ENCODE peak calls at places on chromosomes 7 and 10, in six cellular contexts. M is fibroblast of lung, A is heart left ventricle, Y is psoas muscle, L is Caco-2, N is nephron progenitor cell. Z is an unnamed sample.

GRCh38 chr10:33115720-33116119 is 157.7 kb upstream of the ITGB1 start:
- DNase-seq in N (no peak), A (no peak), M (peak; percentile 81), Y (no peak), L (no peak), Z (no peak)

GRCh38 chr10:6535365-6535764 is 44.7 kb downstream of the PRKCQ start:
- DNase-seq in M (no peak), Y (no peak), A (no peak), N (no peak), L (no peak), Z (no peak)

GRCh38 chr10:61901829-61902447 is 439 bp downstream of the ARID5B start:
- DNase-seq in Y (no peak), M (peak; percentile 45), L (peak; percentile 37), A (no peak), N (peak; percentile 12), Z (no peak)

GRCh38 chr7:133846203-133846945 is 280.8 kb upstream of the LRGUK start:
- DNase-seq in N (no peak), M (no peak), A (no peak), L (no peak), Y (no peak), Z (no peak)

GRCh38 chr7:36159618-36160017 is 6.6 kb downstream of the EEPD1 start:
- DNase-seq in M (no peak), A (no peak), N (no peak), Y (no peak), L (no peak), Z (no peak)

GRCh38 chr7:136405931-136406777 is 429.0 kb upstream of the MTPN start:
- DNase-seq in L (peak; percentile 59), Y (no peak), N (peak; percentile 49), A (no peak), M (peak; percentile 46), Z (peak; percentile 43)

GRCh38 chr10:132023092-132023811 is 41.5 kb upstream of the BNIP3 start:
- DNase-seq in N (peak; percentile 87), Y (peak; percentile 84), M (peak; percentile 58), L (peak; percentile 85), A (peak; percentile 80), Z (peak; percentile 55)

GRCh38 chr10:89662596-89662995 is 17.6 kb upstream of the PANK1 start:
- DNase-seq in N (no peak), Y (no peak), L (no peak), M (no peak), A (no peak), Z (no peak)

GRCh38 chr7:81111781-81112540 is 193.1 kb upstream of the SEMA3C start:
- DNase-seq in L (no peak), N (peak; percentile 17), A (no peak), M (peak; percentile 89), Y (no peak), Z (no peak)

GRCh38 chr10:24853661-24854060 is 98.7 kb downstream of the PRTFDC1 start:
- DNase-seq in M (no peak), L (no peak), Y (no peak), N (no peak), A (no peak), Z (no peak)

GRCh38 chr10:12471135-12471534 is 121.8 kb downstream of the CAMK1D start:
- DNase-seq in L (no peak), A (no peak), N (no peak), Y (no peak), M (no peak), Z (no peak)

GRCh38 chr7:100433592-100434296 is 2.6 kb downstream of the PPP1R35 start:
- DNase-seq in N (no peak), A (no peak), Y (no peak), L (no peak), M (no peak), Z (no peak)

GRCh38 chr10:30160431-30160982 is 101.1 kb upstream of the JCAD start:
- DNase-seq in M (no peak), A (no peak), Y (no peak), N (no peak), L (peak; percentile 76), Z (no peak)

GRCh38 chr7:131431289-131431688 is 103.6 kb downstream of the MKLN1 start:
- DNase-seq in Y (peak; percentile 29), N (no peak), L (no peak), M (peak; percentile 92), A (peak; percentile 48), Z (no peak)

GRCh38 chr10:117138838-117139580 is 939 bp upstream of the VAX1 start:
- DNase-seq in N (no peak), Y (no peak), L (no peak), A (no peak), M (no peak), Z (no peak)

GRCh38 chr10:86962136-86962980 is 4.0 kb downstream of the SNCG start:
- DNase-seq in A (no peak), L (no peak), N (no peak), Y (no peak), M (no peak), Z (no peak)

GRCh38 chr10:7400068-7400824 is 10.6 kb downstream of the SFMBT2 start:
- DNase-seq in M (no peak), Y (no peak), N (no peak), L (no peak), A (no peak), Z (no peak)

GRCh38 chr7:6536262-6536770 is 14.9 kb downstream of the GRID2IP start:
- DNase-seq in Y (no peak), A (no peak), N (peak; percentile 47), M (no peak), L (no peak), Z (no peak)

Z was measured in HepG2.